ENCODE peak calls at places on chromosome 21, in seven cellular contexts. W is left ventricle myocardium inferior, A is spleen, Y is astrocyte of the cerebellum, N is foreskin fibroblast, D is GM23338, H is cardiac fibroblast. U is an unnamed sample.

GRCh38 chr21:42883921-42884320 is 4.6 kb upstream of the WDR4 start:
- DNase-seq in H (no peak), N (no peak), Y (no peak), W (no peak), A (no peak), D (no peak), U (no peak)

GRCh38 chr21:36630485-36631206 is 68.3 kb upstream of the SIM2 start:
- DNase-seq in Y (no peak), N (peak), H (peak), D (peak), A (no peak), W (peak), U (peak)

GRCh38 chr21:27802816-27803475 is 836.1 kb upstream of the ADAMTS5 start:
- DNase-seq in N (peak), H (peak), Y (peak), D (peak), W (no peak), A (no peak), U (no peak)

GRCh38 chr21:30240661-30241060 is 24.8 kb upstream of the CLDN8 start:
- DNase-seq in N (no peak), A (no peak), H (no peak), W (no peak), Y (no peak), D (no peak), U (no peak)

GRCh38 chr21:42031241-42031640 is 21.1 kb upstream of the ZBTB21 start:
- DNase-seq in Y (no peak), H (no peak), A (no peak), D (no peak), W (no peak), N (no peak), U (no peak)

GRCh38 chr21:15060776-15061175 is 4.0 kb downstream of the NRIP1 start:
- DNase-seq in W (no peak), N (peak), D (no peak), Y (no peak), H (no peak), A (no peak), U (no peak)

GRCh38 chr21:10641107-10641506 is 119.7 kb downstream of the TPTE start:
- DNase-seq in W (no peak), H (no peak), Y (no peak), N (no peak), A (no peak), D (no peak), U (no peak)

GRCh38 chr21:15192243-15192642 is 127.4 kb upstream of the NRIP1 start:
- DNase-seq in H (peak), D (no peak), N (peak), W (no peak), Y (no peak), A (no peak), U (peak)

GRCh38 chr21:20276954-20277353 is 721.3 kb upstream of the NCAM2 start:
- DNase-seq in A (no peak), Y (no peak), D (peak), H (no peak), N (no peak), W (no peak), U (no peak)

GRCh38 chr21:43321111-43321510 is 105.8 kb downstream of the SIK1 start:
- DNase-seq in D (no peak), N (peak), Y (no peak), W (no peak), H (no peak), A (no peak), U (no peak)

GRCh38 chr21:19844334-19844733 is 1153.9 kb upstream of the NCAM2 start:
- DNase-seq in W (no peak), H (no peak), A (no peak), Y (no peak), D (no peak), N (no peak), U (no peak)

GRCh38 chr21:27268290-27268689 is 301.4 kb upstream of the ADAMTS5 start:
- DNase-seq in Y (no peak), N (peak), W (no peak), D (no peak), A (no peak), H (no peak), U (no peak)

GRCh38 chr21:42737969-42738590 is 84.7 kb downstream of the PDE9A start:
- DNase-seq in Y (no peak), A (peak), W (peak), H (peak), N (no peak), D (no peak), U (no peak)

GRCh38 chr21:29155118-29155932 is 24.9 kb downstream of the MAP3K7CL start:
- DNase-seq in H (peak), W (peak), N (peak), Y (peak), A (no peak), D (peak), U (no peak)

GRCh38 chr21:42845296-42845965 is 33.9 kb downstream of the WDR4 start:
- DNase-seq in N (peak), W (peak), D (no peak), H (peak), A (peak), Y (peak), U (no peak)

GRCh38 chr21:14070049-14070893 is 140.5 kb downstream of the LIPI start:
- DNase-seq in A (no peak), W (no peak), D (peak), H (no peak), N (no peak), Y (no peak), U (no peak)

GRCh38 chr21:43348801-43349261 is 78.1 kb downstream of the SIK1 start:
- DNase-seq in W (peak), A (no peak), H (peak), N (no peak), Y (no peak), D (no peak), U (no peak)

GRCh38 chr21:41739936-41740335 is 26.9 kb downstream of the RIPK4 start:
- DNase-seq in Y (no peak), H (no peak), N (no peak), W (no peak), D (no peak), A (no peak), U (no peak)

GRCh38 chr21:15815285-15815684 is 85.5 kb downstream of the USP25 start:
- DNase-seq in A (no peak), D (no peak), W (no peak), H (no peak), Y (no peak), N (no peak), U (no peak)

GRCh38 chr21:42818328-42818749 is 61.0 kb downstream of the WDR4 start:
- DNase-seq in H (peak), Y (no peak), A (peak), N (peak), W (peak), D (peak), U (no peak)

GRCh38 chr21:31198575-31198974 is 145.5 kb downstream of the TIAM1 start:
- DNase-seq in D (peak), W (no peak), N (peak), A (no peak), H (peak), Y (peak), U (no peak)

GRCh38 chr21:42440187-42440792 is 36.6 kb downstream of the UBASH3A start:
- DNase-seq in N (no peak), H (no peak), A (peak), Y (no peak), D (no peak), W (no peak), U (no peak)

GRCh38 chr21:31142600-31142999 is 104.3 kb upstream of the KRTAP19-8 start:
- DNase-seq in W (no peak), D (peak), N (no peak), H (no peak), A (no peak), Y (no peak), U (no peak)

GRCh38 chr21:42417533-42417932 is 13.8 kb downstream of the UBASH3A start:
- DNase-seq in Y (no peak), D (no peak), H (no peak), A (no peak), N (no peak), W (no peak), U (no peak)

GRCh38 chr21:16285646-16286223 is 556.0 kb downstream of the USP25 start:
- DNase-seq in W (no peak), H (no peak), A (no peak), Y (no peak), D (no peak), N (no peak), U (no peak)

GRCh38 chr21:17370750-17371325 is 142.0 kb upstream of the CXADR start:
- DNase-seq in W (no peak), Y (no peak), D (peak), A (no peak), H (peak), N (no peak), U (no peak)

GRCh38 chr21:29367335-29367734 is 68.6 kb downstream of the BACH1 start:
- DNase-seq in N (no peak), A (no peak), W (no peak), D (no peak), Y (no peak), H (no peak), U (no peak)

GRCh38 chr21:44414291-44415072 is 40.8 kb upstream of the LRRC3 start:
- DNase-seq in N (no peak), W (no peak), Y (no peak), D (no peak), H (no peak), A (peak), U (no peak)

GRCh38 chr21:44544566-44544965 is 4.6 kb upstream of the KRTAP10-1 start:
- DNase-seq in Y (no peak), N (no peak), A (no peak), D (no peak), W (no peak), H (no peak), U (no peak)

GRCh38 chr21:14890141-14890540 is 174.7 kb downstream of the NRIP1 start:
- DNase-seq in W (no peak), A (no peak), D (no peak), Y (no peak), N (no peak), H (no peak), U (no peak)

GRCh38 chr21:36155603-36156338 is 853 bp upstream of the DOP1B start:
- DNase-seq in N (no peak), A (peak), W (peak), Y (no peak), H (no peak), D (peak), U (no peak)

GRCh38 chr21:43880111-43880985 is 15.3 kb downstream of the AGPAT3 start:
- DNase-seq in N (peak), W (no peak), A (peak), Y (no peak), D (peak), H (no peak), U (no peak)

GRCh38 chr21:16587141-16587570 is 857.4 kb downstream of the USP25 start:
- DNase-seq in W (peak), H (peak), A (no peak), D (peak), Y (no peak), N (peak), U (peak)

GRCh38 chr21:36461277-36461917 is 18.5 kb downstream of the CLDN14 start:
- DNase-seq in W (no peak), A (peak), D (no peak), H (no peak), Y (no peak), N (no peak), U (no peak)

GRCh38 chr21:42578761-42579415 is 65.2 kb downstream of the SLC37A1 start:
- DNase-seq in W (no peak), A (peak), H (no peak), N (no peak), D (no peak), Y (no peak), U (no peak)

GRCh38 chr21:36320421-36321324 is 676 bp downstream of the MORC3 start:
- DNase-seq in A (peak), D (peak), W (peak), H (peak), N (peak), Y (no peak), U (peak)

DNA sequence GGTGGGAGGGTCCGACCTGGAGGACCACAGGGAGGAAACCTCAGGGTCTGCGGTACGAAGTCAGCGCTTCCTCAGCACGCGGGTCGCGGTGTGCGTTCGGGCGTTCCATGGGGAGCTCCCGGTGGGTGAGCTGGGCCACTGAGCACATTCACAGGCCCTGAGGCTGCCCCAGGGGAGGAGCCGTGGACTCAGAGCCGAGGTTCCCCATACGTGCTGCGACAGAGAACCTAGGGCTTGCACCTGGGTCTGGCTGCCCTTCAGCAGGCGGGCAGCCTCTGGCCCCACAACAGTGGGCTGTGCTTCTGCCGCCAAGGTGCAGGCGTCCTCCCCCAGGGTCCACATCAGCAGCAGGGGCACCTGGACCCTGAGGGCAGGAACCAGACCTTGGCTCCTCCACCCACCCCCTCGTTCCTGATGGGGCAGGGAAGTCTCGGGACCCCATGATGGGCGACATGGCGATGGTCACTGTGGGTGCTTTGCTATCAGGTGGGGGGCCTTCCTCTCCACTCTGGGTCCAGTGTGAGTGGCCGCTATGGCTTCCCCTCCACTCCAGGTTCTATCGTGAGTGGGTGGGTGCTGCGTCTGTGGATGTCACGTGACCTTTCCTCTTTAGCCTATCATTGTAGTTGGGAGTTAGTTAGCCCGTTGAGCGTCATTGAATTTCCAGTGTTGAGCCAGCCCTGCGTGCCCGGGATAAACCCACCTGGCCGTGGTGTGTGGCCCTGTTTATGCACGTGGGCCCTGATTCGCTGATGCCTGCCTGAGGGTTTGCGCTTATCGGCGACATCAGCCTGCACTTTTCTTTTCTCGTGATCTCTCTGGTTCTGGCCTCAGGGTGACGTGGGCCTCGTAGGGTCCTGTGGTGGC is 27.9 kb downstream of the FTCD start:
- DNase-seq in W (no peak), Y (no peak), N (no peak), A (peak), H (no peak), D (no peak), U (no peak)
- H3K4me3 ChIP-seq in W (no peak), Y (no peak), N (no peak), A (no peak), H (no peak), D (no peak), U (no peak)

GRCh38 chr21:40276001-40276400 is 408.8 kb downstream of the PCP4 start:
- DNase-seq in W (no peak), A (no peak), N (no peak), H (no peak), Y (no peak), D (no peak), U (no peak)
- H3K4me3 ChIP-seq in W (no peak), A (no peak), N (no peak), H (no peak), Y (no peak), D (no peak), U (no peak)

GRCh38 chr21:33377221-33377620 is 26.0 kb upstream of the IFNGR2 start:
- DNase-seq in Y (no peak), D (no peak), N (no peak), W (no peak), A (no peak), H (no peak), U (no peak)

GRCh38 chr21:33383056-33383888 is 19.9 kb upstream of the IFNGR2 start:
- DNase-seq in Y (no peak), N (peak), A (peak), D (peak), W (peak), H (peak), U (no peak)

GRCh38 chr21:33384851-33385331 is 18.3 kb upstream of the IFNGR2 start:
- DNase-seq in Y (no peak), N (no peak), D (no peak), H (no peak), A (no peak), W (no peak), U (no peak)

GRCh38 chr21:33378081-33378480 is 25.1 kb upstream of the IFNGR2 start:
- DNase-seq in D (no peak), A (no peak), Y (no peak), N (no peak), W (no peak), H (no peak), U (no peak)

DNA sequence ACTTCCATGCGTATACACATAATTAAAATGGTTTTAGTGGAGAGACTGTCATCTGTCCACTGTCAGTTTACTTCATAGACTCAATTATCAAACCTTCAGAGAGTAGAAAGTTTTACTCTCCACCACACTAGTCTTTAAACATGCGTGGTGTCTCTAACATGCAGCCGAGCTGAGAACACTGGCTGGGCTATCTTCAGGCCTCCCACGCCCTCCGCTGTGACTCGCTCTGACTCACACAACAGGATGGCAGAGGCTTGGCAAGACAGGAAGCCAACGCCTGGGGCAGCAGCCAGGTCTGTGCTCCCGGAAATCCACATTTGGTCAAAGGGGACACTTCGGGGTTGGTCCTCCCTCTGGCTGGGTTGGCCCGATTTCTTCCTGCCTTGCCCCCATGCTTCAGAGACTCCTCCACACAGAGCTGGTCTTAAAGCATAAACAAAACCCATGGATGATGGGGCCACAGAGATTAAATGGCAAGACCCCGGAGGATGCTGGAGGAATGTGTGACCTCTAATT is 22.7 kb upstream of the IFNGR2 start:
- DNase-seq in Y (peak), N (peak), A (peak), D (peak), W (peak), H (peak), U (peak)
- H3K4me3 ChIP-seq in Y (no peak), N (no peak), A (no peak), D (no peak), W (no peak), H (no peak), U (no peak)

DNA sequence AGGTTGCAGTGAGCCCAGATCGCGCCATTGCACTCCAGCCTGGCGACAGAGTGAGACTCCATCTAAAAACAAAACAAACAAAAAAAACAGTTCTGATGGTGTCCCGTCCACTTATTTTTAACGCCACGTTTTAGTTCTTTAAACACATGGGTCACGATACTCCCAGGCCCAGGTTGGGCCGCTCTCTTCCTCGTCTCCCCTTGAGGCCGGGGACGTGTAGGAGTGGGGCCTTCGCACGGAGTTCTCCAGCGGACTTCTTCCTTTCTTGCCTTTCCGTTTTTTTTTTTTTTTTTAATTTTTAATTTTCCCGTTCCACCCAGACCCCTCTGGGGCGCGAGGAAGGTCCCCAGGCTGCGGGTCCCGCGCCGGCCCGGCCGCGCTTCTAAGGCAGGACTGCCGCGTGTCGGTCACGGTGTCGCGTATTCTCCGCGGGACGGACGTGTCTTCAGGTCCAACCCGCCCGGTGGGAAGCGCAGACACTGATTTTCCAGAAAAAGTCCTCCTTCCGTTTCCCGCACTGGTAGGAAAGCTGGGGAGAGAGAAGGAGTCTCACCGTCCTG is 47.5 kb upstream of the SLC19A1 start:
- DNase-seq in Y (no peak), A (no peak), W (no peak), H (no peak), D (peak), N (no peak), U (no peak)
- H3K4me3 ChIP-seq in Y (peak), A (peak), W (peak), H (peak), D (peak), N (peak), U (peak)

DNA sequence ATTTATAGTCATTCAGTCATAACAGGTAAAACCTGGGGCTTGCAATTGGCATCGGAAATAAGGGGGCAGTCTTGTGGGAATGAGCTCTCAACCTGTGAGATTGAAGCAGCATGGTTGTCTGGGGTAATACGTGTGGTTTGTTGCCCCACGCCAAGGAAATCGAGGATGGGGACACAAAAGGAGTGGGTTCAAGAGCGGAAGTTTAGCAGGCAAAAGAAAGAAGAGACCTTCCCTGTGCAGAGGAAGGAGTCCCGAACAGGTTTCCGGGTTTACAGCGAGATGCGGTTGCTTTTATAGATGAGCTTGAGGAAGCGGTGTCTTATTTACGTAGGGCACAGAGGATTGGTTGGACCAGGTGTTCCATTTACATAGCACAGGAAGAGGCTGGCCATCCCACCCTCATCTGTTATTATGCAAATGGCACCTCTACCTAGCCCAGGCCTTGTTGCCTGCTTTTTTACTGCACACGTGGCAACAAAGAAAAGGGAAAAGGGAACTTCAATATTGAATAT is 37.3 kb downstream of the IFNAR1 start:
- DNase-seq in N (no peak), A (peak), Y (no peak), D (peak), H (no peak), W (no peak), U (no peak)
- H3K4me3 ChIP-seq in N (no peak), A (no peak), Y (no peak), D (peak), H (no peak), W (peak), U (no peak)